ENCODE peak calls at places on chromosomes 1 and 21, in six cellular contexts. Z, W, H, L, G and V are unnamed samples.

GRCh38 chr1:222815367-222815765 is 527 bp downstream of the DISP1 start:
- DNase-seq in Z (peak), W (no peak), H (no peak), L (no peak), G (no peak), V (no peak)

GRCh38 chr21:29091032-29091431 is 17.6 kb upstream of the CCT8 start:
- DNase-seq in Z (no peak), W (peak), H (no peak), L (peak), G (peak), V (no peak)

GRCh38 chr1:53298163-53298685 is 29.6 kb downstream of the LRP8 start:
- DNase-seq in Z (no peak), W (peak), H (no peak), L (peak), G (peak), V (no peak)

GRCh38 chr21:15943009-15943666 is 213.4 kb downstream of the USP25 start:
- DNase-seq in Z (no peak), W (peak), H (no peak), L (peak), G (peak), V (no peak)

GRCh38 chr1:47485817-47486216 is 48.0 kb downstream of the FOXD2 start:
- DNase-seq in Z (no peak), W (no peak), H (no peak), L (no peak), G (no peak), V (no peak)

GRCh38 chr1:157371211-157371610 is 181.1 kb downstream of the FCRL5 start:
- DNase-seq in Z (no peak), W (peak), H (no peak), L (no peak), G (no peak), V (no peak)

GRCh38 chr21:29033871-29034270 is 9.4 kb downstream of the USP16 start:
- DNase-seq in Z (no peak), W (no peak), H (no peak), L (no peak), G (no peak), V (no peak)

GRCh38 chr1:77282866-77283539 is 1.2 kb downstream of the AK5 start:
- DNase-seq in Z (no peak), W (peak), H (no peak), L (no peak), G (no peak), V (no peak)

GRCh38 chr1:178870944-178871343 is at the start of gene ANGPTL1:
- DNase-seq in Z (peak), W (peak), H (no peak), L (peak), G (peak), V (no peak)

GRCh38 chr21:32916522-32917099 is 109.1 kb upstream of the OLIG2 start:
- DNase-seq in Z (no peak), W (no peak), H (no peak), L (no peak), G (no peak), V (no peak)

GRCh38 chr1:59544615-59545014 is 247.7 kb downstream of the FGGY start:
- DNase-seq in Z (no peak), W (no peak), H (no peak), L (no peak), G (no peak), V (no peak)

GRCh38 chr1:27885620-27886352 is 13.4 kb downstream of the THEMIS2 start:
- DNase-seq in Z (no peak), W (no peak), H (peak), L (no peak), G (no peak), V (no peak)

GRCh38 chr1:31957701-31958674 is 19.8 kb upstream of the PTP4A2 start:
- DNase-seq in Z (no peak), W (no peak), H (no peak), L (no peak), G (no peak), V (no peak)

GRCh38 chr1:160432371-160432786 is 32.0 kb downstream of the VANGL2 start:
- DNase-seq in Z (no peak), W (no peak), H (no peak), L (no peak), G (no peak), V (no peak)

GRCh38 chr21:44883250-44883649 is 9.8 kb upstream of the PTTG1IP start:
- DNase-seq in Z (no peak), W (no peak), H (peak), L (no peak), G (no peak), V (no peak)

GRCh38 chr1:182113879-182114626 is 52.5 kb upstream of the ZNF648 start:
- DNase-seq in Z (no peak), W (no peak), H (no peak), L (no peak), G (no peak), V (no peak)

GRCh38 chr1:112230232-112230631 is 165.8 kb upstream of the CTTNBP2NL start:
- DNase-seq in Z (no peak), W (no peak), H (no peak), L (no peak), G (no peak), V (no peak)

GRCh38 chr1:94527447-94528031 is 14.0 kb downstream of the F3 start:
- DNase-seq in Z (no peak), W (peak), H (no peak), L (peak), G (no peak), V (no peak)

GRCh38 chr21:33847586-33848251 is 67.9 kb downstream of the ATP5PO start:
- DNase-seq in Z (no peak), W (no peak), H (no peak), L (no peak), G (no peak), V (no peak)

GRCh38 chr1:232748910-232749368 is 56.3 kb upstream of the MAP10 start:
- DNase-seq in Z (no peak), W (no peak), H (no peak), L (no peak), G (no peak), V (no peak)

GRCh38 chr1:19533626-19534025 is 48.3 kb upstream of the CAPZB start:
- DNase-seq in Z (no peak), W (no peak), H (no peak), L (no peak), G (no peak), V (no peak)

GRCh38 chr1:51780927-51781326 is 97.6 kb downstream of the NRDC start:
- DNase-seq in Z (no peak), W (no peak), H (no peak), L (no peak), G (no peak), V (no peak)

GRCh38 chr1:150536836-150537731 is 12.1 kb upstream of the ADAMTSL4 start:
- DNase-seq in Z (no peak), W (no peak), H (no peak), L (peak), G (no peak), V (no peak)

GRCh38 chr21:40047993-40048730 is 180.9 kb downstream of the PCP4 start:
- DNase-seq in Z (no peak), W (no peak), H (no peak), L (no peak), G (no peak), V (no peak)

GRCh38 chr1:17097787-17098186 is 21.5 kb downstream of the PADI2 start:
- DNase-seq in Z (peak), W (no peak), H (no peak), L (no peak), G (no peak), V (no peak)

GRCh38 chr1:75233302-75233929 is 99.2 kb downstream of the LHX8 start:
- DNase-seq in Z (no peak), W (peak), H (no peak), L (peak), G (peak), V (no peak)

GRCh38 chr1:17170571-17170970 is 34.4 kb upstream of the PADI1 start:
- DNase-seq in Z (no peak), W (peak), H (no peak), L (peak), G (peak), V (no peak)

GRCh38 chr1:189708674-189709073 is 769.0 kb downstream of the BRINP3 start:
- DNase-seq in Z (no peak), W (peak), H (no peak), L (peak), G (peak), V (no peak)
- TF ChIP-seq CTCF in Z (no peak), W (no peak), H (no peak), L (peak), G (no peak), V (no peak)

GRCh38 chr1:169487153-169487552 is 1.4 kb upstream of the SLC19A2 start:
- DNase-seq in Z (no peak), W (no peak), H (no peak), L (no peak), G (no peak), V (no peak)
- H3K4me3 ChIP-seq in Z (peak), W (peak), H (no peak), L (peak), G (no peak), V (peak)

GRCh38 chr1:91797164-91797563 is 88.8 kb downstream of the TGFBR3 start:
- DNase-seq in Z (no peak), W (no peak), H (no peak), L (no peak), G (no peak), V (no peak)

GRCh38 chr1:91799863-91800262 is 86.1 kb downstream of the TGFBR3 start:
- DNase-seq in Z (no peak), W (no peak), H (no peak), L (no peak), G (peak), V (no peak)

GRCh38 chr1:91798741-91799140 is 87.2 kb downstream of the TGFBR3 start:
- DNase-seq in Z (no peak), W (peak), H (no peak), L (no peak), G (no peak), V (no peak)

GRCh38 chr1:91798241-91798648 is 87.7 kb downstream of the TGFBR3 start:
- DNase-seq in Z (no peak), W (peak), H (no peak), L (no peak), G (no peak), V (no peak)

DNA sequence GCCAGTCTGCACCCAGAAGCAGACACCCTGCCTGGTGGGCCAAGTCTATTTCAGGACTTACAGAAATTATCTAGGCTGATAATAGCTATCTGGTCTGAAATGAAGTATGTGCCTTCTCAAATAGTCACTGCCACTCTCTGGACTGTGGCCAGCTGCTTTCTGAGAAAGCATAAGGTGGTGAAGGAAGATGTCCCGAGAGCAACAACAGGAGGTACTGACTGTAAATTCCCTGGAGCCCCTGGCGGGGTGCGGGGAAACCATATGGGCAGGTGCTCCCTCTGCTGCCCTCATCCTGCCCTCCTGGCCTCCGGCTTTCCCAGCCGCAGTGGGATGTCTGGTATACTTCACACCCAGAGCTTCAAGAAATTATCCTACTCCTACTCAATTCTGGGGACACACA is 86.8 kb downstream of the TGFBR3 start:
- DNase-seq in Z (peak), W (no peak), H (no peak), L (no peak), G (no peak), V (no peak)
- TF ChIP-seq CTCF in Z (no peak), W (no peak), H (no peak), L (no peak), G (no peak), V (no peak)

DNA sequence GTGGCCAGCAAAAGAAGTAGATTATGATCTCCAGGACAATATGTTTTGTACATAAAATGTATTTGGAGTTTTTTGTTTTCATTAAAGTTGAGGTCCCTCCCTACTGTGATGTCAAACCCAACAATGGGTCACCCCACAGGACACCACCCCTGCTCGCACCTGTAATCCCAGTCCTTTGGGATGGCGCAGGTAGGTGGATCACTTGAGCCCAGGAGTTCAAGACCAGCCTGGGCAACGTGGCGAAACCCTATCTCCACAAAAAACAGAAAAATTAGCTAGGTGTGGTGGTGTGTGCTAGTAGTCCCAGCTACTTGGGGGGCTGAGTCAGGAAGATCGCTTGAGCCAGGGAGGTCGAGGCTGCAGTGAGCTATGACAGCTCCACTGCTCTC is 9.0 kb downstream of the ZBTB17 start:
- DNase-seq in Z (no peak), W (no peak), H (no peak), L (no peak), G (no peak), V (peak)
- H3K4me3 ChIP-seq in Z (no peak), W (no peak), H (no peak), L (no peak), G (no peak), V (no peak)

GRCh38 chr1:210711825-210712224 is 383.1 kb downstream of the HHAT start:
- DNase-seq in Z (no peak), W (no peak), H (no peak), L (no peak), G (no peak), V (no peak)
- TF ChIP-seq CTCF in Z (no peak), W (no peak), H (no peak), L (no peak), G (no peak), V (no peak)

DNA sequence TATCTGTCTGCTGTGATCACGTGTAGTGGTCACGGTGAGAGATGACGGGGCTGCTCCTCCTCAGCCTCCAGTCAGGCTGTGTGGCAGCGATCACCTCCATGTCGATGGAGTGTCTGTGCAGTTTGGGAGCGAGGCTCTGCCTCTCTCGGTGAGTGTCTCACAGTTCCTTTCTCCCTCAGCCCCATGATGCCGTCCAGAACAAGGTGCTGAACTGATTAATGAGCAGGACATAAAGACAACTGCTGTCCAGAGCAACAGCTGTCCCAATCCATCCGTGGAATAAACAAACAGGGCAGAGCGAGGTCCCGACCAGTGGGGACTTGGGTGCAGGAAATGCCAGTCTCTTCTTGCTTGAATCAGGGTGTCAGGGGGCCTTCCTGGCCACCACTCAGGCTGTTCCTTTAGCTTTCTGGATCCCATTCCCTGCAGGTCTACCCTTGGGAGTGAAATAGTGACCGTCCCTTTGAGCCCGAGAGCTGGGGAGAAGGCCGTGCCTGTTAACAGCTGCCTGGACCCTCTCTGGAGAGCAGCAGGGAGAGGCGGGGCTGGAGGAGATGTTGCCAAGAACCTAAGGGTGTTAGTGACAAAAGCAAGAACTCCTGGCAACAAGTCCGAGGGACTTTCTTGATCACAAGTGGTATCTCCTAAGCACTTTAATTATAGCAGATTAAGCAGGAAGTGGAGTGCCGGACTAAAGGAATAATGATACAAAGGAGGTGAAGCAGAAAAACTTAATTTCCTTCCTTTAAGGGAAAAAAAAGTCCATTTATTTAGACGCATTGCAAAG is 443.9 kb downstream of the KIF26B start:
- DNase-seq in Z (no peak), W (peak), H (no peak), L (no peak), G (peak), V (no peak)
- H3K4me3 ChIP-seq in Z (no peak), W (no peak), H (no peak), L (no peak), G (peak), V (no peak)

DNA sequence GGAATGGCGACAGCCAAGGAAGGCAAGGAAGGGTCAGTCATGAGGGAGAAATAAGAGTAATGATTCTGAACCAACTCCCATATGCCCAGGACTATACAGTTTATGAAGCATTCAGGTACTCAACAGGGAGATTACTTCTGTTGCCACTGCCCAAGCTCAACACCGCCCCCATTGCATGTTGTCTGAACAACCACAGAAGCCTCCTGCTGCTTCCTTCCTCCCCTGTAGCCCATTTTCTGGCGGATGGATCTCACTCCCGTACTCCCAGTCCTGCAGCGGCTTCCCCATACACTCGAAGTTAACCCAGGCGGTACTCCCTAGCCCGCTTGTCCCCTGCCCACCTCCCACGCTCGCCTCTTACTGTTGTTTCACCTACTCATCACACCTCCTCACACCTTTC is 103.0 kb downstream of the BEND5 start:
- DNase-seq in Z (no peak), W (no peak), H (no peak), L (peak), G (no peak), V (no peak)
- TF ChIP-seq CTCF in Z (no peak), W (no peak), H (no peak), L (peak), G (no peak), V (no peak)

GRCh38 chr21:42188663-42189062 is 30.3 kb upstream of the ABCG1 start:
- DNase-seq in Z (no peak), W (no peak), H (no peak), L (no peak), G (no peak), V (no peak)

GRCh38 chr21:42186591-42186990 is 32.3 kb upstream of the ABCG1 start:
- DNase-seq in Z (no peak), W (no peak), H (no peak), L (no peak), G (no peak), V (no peak)

GRCh38 chr21:42190492-42190875 is 28.5 kb upstream of the ABCG1 start:
- DNase-seq in Z (no peak), W (no peak), H (no peak), L (no peak), G (no peak), V (no peak)

GRCh38 chr21:42189860-42190491 is 29.0 kb upstream of the ABCG1 start:
- DNase-seq in Z (no peak), W (no peak), H (no peak), L (no peak), G (no peak), V (no peak)

DNA sequence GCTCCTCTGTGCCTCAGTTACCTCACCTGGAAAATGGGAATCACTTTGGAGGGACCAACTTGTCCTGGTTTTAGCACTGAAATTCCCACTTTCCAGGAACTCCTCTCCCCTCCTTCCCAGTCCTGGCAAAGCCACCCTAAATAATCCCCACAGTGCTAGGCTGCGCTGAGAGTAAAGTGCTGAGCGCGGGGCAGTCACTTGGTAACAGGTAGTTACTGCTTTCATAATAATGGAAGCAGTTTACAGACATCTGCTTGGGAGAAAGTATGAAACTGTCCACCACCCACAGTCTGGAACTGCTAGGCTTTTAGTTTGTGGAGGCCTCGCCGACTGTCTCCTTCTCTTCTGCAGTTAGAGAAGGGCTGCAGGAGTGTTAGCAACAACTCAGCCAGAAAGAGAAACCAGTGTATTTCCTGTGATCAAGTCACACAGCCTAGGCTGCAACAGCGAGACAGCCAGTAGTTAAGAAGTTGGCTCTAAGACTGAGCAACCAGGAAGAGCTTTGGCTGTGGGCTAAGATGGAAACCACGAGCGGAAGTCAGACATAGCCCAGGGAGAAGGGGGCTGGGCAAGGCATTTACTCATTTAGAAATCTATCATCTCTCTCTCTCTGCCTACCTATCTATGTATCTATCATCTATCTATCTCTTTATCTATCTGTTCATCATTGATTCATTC is 30.8 kb upstream of the ABCG1 start:
- DNase-seq in Z (no peak), W (peak), H (no peak), L (peak), G (no peak), V (no peak)
- H3K4me3 ChIP-seq in Z (no peak), W (no peak), H (no peak), L (no peak), G (no peak), V (no peak)

DNA sequence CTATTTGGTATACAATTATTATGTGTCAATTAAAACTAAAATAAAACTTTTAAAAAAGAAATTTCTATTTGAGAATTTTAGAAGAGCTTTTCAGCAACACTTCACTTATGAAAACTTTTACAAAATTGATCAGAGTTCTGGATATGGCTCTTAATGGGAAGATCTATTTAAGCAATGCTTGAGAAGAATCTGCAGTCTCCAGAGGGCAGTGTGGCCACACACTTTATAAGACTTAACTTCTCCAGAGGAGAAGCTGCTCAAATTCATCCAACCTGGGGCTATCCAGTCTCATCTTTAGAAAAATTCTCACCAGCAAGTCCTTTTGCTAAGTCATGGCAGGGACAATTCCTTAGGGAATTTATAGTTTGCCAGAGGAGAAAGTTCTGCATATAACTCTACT is 25.2 kb upstream of the AGO1 start:
- DNase-seq in Z (no peak), W (peak), H (no peak), L (peak), G (peak), V (no peak)
- TF ChIP-seq CTCF in Z (no peak), W (peak), H (peak), L (peak), G (no peak), V (no peak)